ENCODE peak calls at places on chromosomes 7 and 10, in seven cellular contexts. One of them, this sample, is unnamed.

GRCh38 chr7:45421096-45421495 is 153.1 kb upstream of the ADCY1 start:
- DNase-seq in HEK293T: no peak
- DNase-seq in lower leg skin: no peak
- DNase-seq in T follicular helper cell: no peak
- DNase-seq in choroid plexus epithelial cell: peak; percentile 22
- DNase-seq in stimulated activated CD4-positive, alpha-beta T cell treated with anti-CD3 and anti-CD28 coated beads, Interleukin-1b, Interleukin-23, amount 100 ng/mL, for 1 hour: no peak
- DNase-seq in SHP77 treated with DMSO at 0.1 percent for 48 hours: no peak
- DNase-seq in this sample: no peak

GRCh38 chr7:51046103-51046466 is 263.4 kb upstream of the GRB10 start:
- DNase-seq in HEK293T: no peak
- DNase-seq in lower leg skin: no peak
- DNase-seq in T follicular helper cell: no peak
- DNase-seq in choroid plexus epithelial cell: no peak
- DNase-seq in stimulated activated CD4-positive, alpha-beta T cell treated with anti-CD3 and anti-CD28 coated beads, Interleukin-1b, Interleukin-23, amount 100 ng/mL, for 1 hour: no peak
- DNase-seq in SHP77 treated with DMSO at 0.1 percent for 48 hours: no peak
- DNase-seq in this sample: no peak

GRCh38 chr7:128832880-128833147 is 2.6 kb downstream of the FLNC start:
- DNase-seq in HEK293T: no peak
- DNase-seq in lower leg skin: no peak
- DNase-seq in T follicular helper cell: no peak
- DNase-seq in choroid plexus epithelial cell: no peak
- DNase-seq in stimulated activated CD4-positive, alpha-beta T cell treated with anti-CD3 and anti-CD28 coated beads, Interleukin-1b, Interleukin-23, amount 100 ng/mL, for 1 hour: no peak
- DNase-seq in SHP77 treated with DMSO at 0.1 percent for 48 hours: no peak
- DNase-seq in this sample: no peak

GRCh38 chr10:63866075-63866746 is 345.0 kb downstream of the REEP3 start:
- DNase-seq in HEK293T: peak; percentile 82
- DNase-seq in lower leg skin: peak; percentile 23
- DNase-seq in T follicular helper cell: peak; percentile 3
- DNase-seq in choroid plexus epithelial cell: peak; percentile 74
- DNase-seq in stimulated activated CD4-positive, alpha-beta T cell treated with anti-CD3 and anti-CD28 coated beads, Interleukin-1b, Interleukin-23, amount 100 ng/mL, for 1 hour: peak; percentile 16
- DNase-seq in SHP77 treated with DMSO at 0.1 percent for 48 hours: peak; percentile 32
- DNase-seq in this sample: peak; percentile 71

GRCh38 chr7:105691029-105691691 is 109.9 kb upstream of the EFCAB10 start:
- DNase-seq in HEK293T: no peak
- DNase-seq in lower leg skin: no peak
- DNase-seq in T follicular helper cell: peak; percentile 25
- DNase-seq in choroid plexus epithelial cell: peak; percentile 58
- DNase-seq in stimulated activated CD4-positive, alpha-beta T cell treated with anti-CD3 and anti-CD28 coated beads, Interleukin-1b, Interleukin-23, amount 100 ng/mL, for 1 hour: no peak
- DNase-seq in SHP77 treated with DMSO at 0.1 percent for 48 hours: no peak
- DNase-seq in this sample: no peak

GRCh38 chr7:12136545-12136944 is 74.5 kb upstream of the TMEM106B start:
- DNase-seq in HEK293T: no peak
- DNase-seq in lower leg skin: no peak
- DNase-seq in T follicular helper cell: no peak
- DNase-seq in choroid plexus epithelial cell: no peak
- DNase-seq in stimulated activated CD4-positive, alpha-beta T cell treated with anti-CD3 and anti-CD28 coated beads, Interleukin-1b, Interleukin-23, amount 100 ng/mL, for 1 hour: no peak
- DNase-seq in SHP77 treated with DMSO at 0.1 percent for 48 hours: no peak
- DNase-seq in this sample: no peak

GRCh38 chr7:116173051-116174028 is 37.0 kb upstream of the TES start:
- DNase-seq in HEK293T: peak; percentile 38
- DNase-seq in lower leg skin: no peak
- DNase-seq in T follicular helper cell: no peak
- DNase-seq in choroid plexus epithelial cell: peak; percentile 83
- DNase-seq in stimulated activated CD4-positive, alpha-beta T cell treated with anti-CD3 and anti-CD28 coated beads, Interleukin-1b, Interleukin-23, amount 100 ng/mL, for 1 hour: no peak
- DNase-seq in SHP77 treated with DMSO at 0.1 percent for 48 hours: no peak
- DNase-seq in this sample: no peak

GRCh38 chr7:70042533-70042932 is 444.3 kb downstream of the AUTS2 start:
- DNase-seq in HEK293T: no peak
- DNase-seq in lower leg skin: no peak
- DNase-seq in T follicular helper cell: no peak
- DNase-seq in choroid plexus epithelial cell: peak; percentile 59
- DNase-seq in stimulated activated CD4-positive, alpha-beta T cell treated with anti-CD3 and anti-CD28 coated beads, Interleukin-1b, Interleukin-23, amount 100 ng/mL, for 1 hour: no peak
- DNase-seq in SHP77 treated with DMSO at 0.1 percent for 48 hours: no peak
- DNase-seq in this sample: no peak

GRCh38 chr7:1505731-1506550 is 1.8 kb upstream of the INTS1 start:
- DNase-seq in HEK293T: no peak
- DNase-seq in lower leg skin: no peak
- DNase-seq in T follicular helper cell: no peak
- DNase-seq in choroid plexus epithelial cell: no peak
- DNase-seq in stimulated activated CD4-positive, alpha-beta T cell treated with anti-CD3 and anti-CD28 coated beads, Interleukin-1b, Interleukin-23, amount 100 ng/mL, for 1 hour: no peak
- DNase-seq in SHP77 treated with DMSO at 0.1 percent for 48 hours: peak; percentile 74
- DNase-seq in this sample: peak; percentile 37

GRCh38 chr7:94649313-94649924 is 6.5 kb downstream of the SGCE start:
- DNase-seq in HEK293T: no peak
- DNase-seq in lower leg skin: no peak
- DNase-seq in T follicular helper cell: no peak
- DNase-seq in choroid plexus epithelial cell: peak; percentile 36
- DNase-seq in stimulated activated CD4-positive, alpha-beta T cell treated with anti-CD3 and anti-CD28 coated beads, Interleukin-1b, Interleukin-23, amount 100 ng/mL, for 1 hour: no peak
- DNase-seq in SHP77 treated with DMSO at 0.1 percent for 48 hours: no peak
- DNase-seq in this sample: no peak

GRCh38 chr10:118504044-118504944 is 91.2 kb downstream of the PRLHR start:
- DNase-seq in HEK293T: peak; percentile 19
- DNase-seq in lower leg skin: peak; percentile 50
- DNase-seq in T follicular helper cell: no peak
- DNase-seq in choroid plexus epithelial cell: peak; percentile 36
- DNase-seq in stimulated activated CD4-positive, alpha-beta T cell treated with anti-CD3 and anti-CD28 coated beads, Interleukin-1b, Interleukin-23, amount 100 ng/mL, for 1 hour: no peak
- DNase-seq in SHP77 treated with DMSO at 0.1 percent for 48 hours: no peak
- DNase-seq in this sample: no peak

GRCh38 chr7:81284576-81284975 is 365.7 kb upstream of the SEMA3C start:
- DNase-seq in HEK293T: no peak
- DNase-seq in lower leg skin: no peak
- DNase-seq in T follicular helper cell: no peak
- DNase-seq in choroid plexus epithelial cell: peak; percentile 82
- DNase-seq in stimulated activated CD4-positive, alpha-beta T cell treated with anti-CD3 and anti-CD28 coated beads, Interleukin-1b, Interleukin-23, amount 100 ng/mL, for 1 hour: no peak
- DNase-seq in SHP77 treated with DMSO at 0.1 percent for 48 hours: no peak
- DNase-seq in this sample: no peak

GRCh38 chr7:28155964-28156363 is 24.6 kb downstream of the JAZF1 start:
- DNase-seq in HEK293T: no peak
- DNase-seq in lower leg skin: peak; percentile 42
- DNase-seq in T follicular helper cell: no peak
- DNase-seq in choroid plexus epithelial cell: peak; percentile 79
- DNase-seq in stimulated activated CD4-positive, alpha-beta T cell treated with anti-CD3 and anti-CD28 coated beads, Interleukin-1b, Interleukin-23, amount 100 ng/mL, for 1 hour: no peak
- DNase-seq in SHP77 treated with DMSO at 0.1 percent for 48 hours: no peak
- DNase-seq in this sample: no peak

GRCh38 chr7:12131122-12131521 is 80.0 kb upstream of the TMEM106B start:
- DNase-seq in HEK293T: no peak
- DNase-seq in lower leg skin: no peak
- DNase-seq in T follicular helper cell: no peak
- DNase-seq in choroid plexus epithelial cell: no peak
- DNase-seq in stimulated activated CD4-positive, alpha-beta T cell treated with anti-CD3 and anti-CD28 coated beads, Interleukin-1b, Interleukin-23, amount 100 ng/mL, for 1 hour: no peak
- DNase-seq in SHP77 treated with DMSO at 0.1 percent for 48 hours: no peak
- DNase-seq in this sample: no peak

GRCh38 chr10:102279104-102279503 is 33.8 kb downstream of the GBF1 start:
- DNase-seq in HEK293T: no peak
- DNase-seq in lower leg skin: no peak
- DNase-seq in T follicular helper cell: no peak
- DNase-seq in choroid plexus epithelial cell: no peak
- DNase-seq in stimulated activated CD4-positive, alpha-beta T cell treated with anti-CD3 and anti-CD28 coated beads, Interleukin-1b, Interleukin-23, amount 100 ng/mL, for 1 hour: no peak
- DNase-seq in SHP77 treated with DMSO at 0.1 percent for 48 hours: no peak
- DNase-seq in this sample: no peak

GRCh38 chr10:93458821-93459257 is 23.3 kb downstream of the MYOF start:
- DNase-seq in HEK293T: no peak
- DNase-seq in lower leg skin: peak; percentile 88
- DNase-seq in T follicular helper cell: no peak
- DNase-seq in choroid plexus epithelial cell: peak; percentile 100
- DNase-seq in stimulated activated CD4-positive, alpha-beta T cell treated with anti-CD3 and anti-CD28 coated beads, Interleukin-1b, Interleukin-23, amount 100 ng/mL, for 1 hour: no peak
- DNase-seq in SHP77 treated with DMSO at 0.1 percent for 48 hours: no peak
- DNase-seq in this sample: no peak

GRCh38 chr7:43113622-43114450 is 1.4 kb downstream of the HECW1 start:
- DNase-seq in HEK293T: no peak
- DNase-seq in lower leg skin: no peak
- DNase-seq in T follicular helper cell: no peak
- DNase-seq in choroid plexus epithelial cell: no peak
- DNase-seq in stimulated activated CD4-positive, alpha-beta T cell treated with anti-CD3 and anti-CD28 coated beads, Interleukin-1b, Interleukin-23, amount 100 ng/mL, for 1 hour: no peak
- DNase-seq in SHP77 treated with DMSO at 0.1 percent for 48 hours: no peak
- DNase-seq in this sample: no peak

GRCh38 chr10:83994351-83994750 is 145.0 kb upstream of the GHITM start:
- DNase-seq in HEK293T: no peak
- DNase-seq in lower leg skin: no peak
- DNase-seq in T follicular helper cell: no peak
- DNase-seq in choroid plexus epithelial cell: no peak
- DNase-seq in stimulated activated CD4-positive, alpha-beta T cell treated with anti-CD3 and anti-CD28 coated beads, Interleukin-1b, Interleukin-23, amount 100 ng/mL, for 1 hour: no peak
- DNase-seq in SHP77 treated with DMSO at 0.1 percent for 48 hours: no peak
- DNase-seq in this sample: no peak

GRCh38 chr10:114753126-114753525 is 68.5 kb upstream of the FHIP2A start:
- DNase-seq in HEK293T: no peak
- DNase-seq in lower leg skin: no peak
- DNase-seq in T follicular helper cell: no peak
- DNase-seq in choroid plexus epithelial cell: no peak
- DNase-seq in stimulated activated CD4-positive, alpha-beta T cell treated with anti-CD3 and anti-CD28 coated beads, Interleukin-1b, Interleukin-23, amount 100 ng/mL, for 1 hour: no peak
- DNase-seq in SHP77 treated with DMSO at 0.1 percent for 48 hours: no peak
- DNase-seq in this sample: no peak

GRCh38 chr7:76133164-76133775 is 68.4 kb upstream of the SRRM3 start:
- DNase-seq in HEK293T: no peak
- DNase-seq in lower leg skin: no peak
- DNase-seq in T follicular helper cell: no peak
- DNase-seq in choroid plexus epithelial cell: no peak
- DNase-seq in stimulated activated CD4-positive, alpha-beta T cell treated with anti-CD3 and anti-CD28 coated beads, Interleukin-1b, Interleukin-23, amount 100 ng/mL, for 1 hour: no peak
- DNase-seq in SHP77 treated with DMSO at 0.1 percent for 48 hours: no peak
- DNase-seq in this sample: no peak

GRCh38 chr7:121755818-121756501 is 117.0 kb upstream of the PTPRZ1 start:
- DNase-seq in HEK293T: no peak
- DNase-seq in lower leg skin: no peak
- DNase-seq in T follicular helper cell: no peak
- DNase-seq in choroid plexus epithelial cell: no peak
- DNase-seq in stimulated activated CD4-positive, alpha-beta T cell treated with anti-CD3 and anti-CD28 coated beads, Interleukin-1b, Interleukin-23, amount 100 ng/mL, for 1 hour: no peak
- DNase-seq in SHP77 treated with DMSO at 0.1 percent for 48 hours: no peak
- DNase-seq in this sample: peak; percentile 29

GRCh38 chr7:74043523-74043951 is 15.6 kb downstream of the ELN start:
- DNase-seq in HEK293T: no peak
- DNase-seq in lower leg skin: no peak
- DNase-seq in T follicular helper cell: no peak
- DNase-seq in choroid plexus epithelial cell: peak; percentile 68
- DNase-seq in stimulated activated CD4-positive, alpha-beta T cell treated with anti-CD3 and anti-CD28 coated beads, Interleukin-1b, Interleukin-23, amount 100 ng/mL, for 1 hour: no peak
- DNase-seq in SHP77 treated with DMSO at 0.1 percent for 48 hours: no peak
- DNase-seq in this sample: no peak

GRCh38 chr10:33947563-33947962 is 613.1 kb upstream of the NRP1 start:
- DNase-seq in HEK293T: no peak
- DNase-seq in lower leg skin: no peak
- DNase-seq in T follicular helper cell: no peak
- DNase-seq in choroid plexus epithelial cell: no peak
- DNase-seq in stimulated activated CD4-positive, alpha-beta T cell treated with anti-CD3 and anti-CD28 coated beads, Interleukin-1b, Interleukin-23, amount 100 ng/mL, for 1 hour: no peak
- DNase-seq in SHP77 treated with DMSO at 0.1 percent for 48 hours: no peak
- DNase-seq in this sample: no peak

GRCh38 chr7:128137096-128137655 is 103.9 kb upstream of the LEP start:
- DNase-seq in HEK293T: no peak
- DNase-seq in lower leg skin: no peak
- DNase-seq in T follicular helper cell: no peak
- DNase-seq in choroid plexus epithelial cell: peak; percentile 39
- DNase-seq in stimulated activated CD4-positive, alpha-beta T cell treated with anti-CD3 and anti-CD28 coated beads, Interleukin-1b, Interleukin-23, amount 100 ng/mL, for 1 hour: no peak
- DNase-seq in SHP77 treated with DMSO at 0.1 percent for 48 hours: peak; percentile 19
- DNase-seq in this sample: no peak

GRCh38 chr10:95573953-95574604 is 12.9 kb upstream of the SORBS1 start:
- DNase-seq in HEK293T: no peak
- DNase-seq in lower leg skin: no peak
- DNase-seq in T follicular helper cell: no peak
- DNase-seq in choroid plexus epithelial cell: no peak
- DNase-seq in stimulated activated CD4-positive, alpha-beta T cell treated with anti-CD3 and anti-CD28 coated beads, Interleukin-1b, Interleukin-23, amount 100 ng/mL, for 1 hour: no peak
- DNase-seq in SHP77 treated with DMSO at 0.1 percent for 48 hours: no peak
- DNase-seq in this sample: no peak

GRCh38 chr7:20560325-20561180 is 54.9 kb upstream of the ABCB5 start:
- DNase-seq in HEK293T: no peak
- DNase-seq in lower leg skin: no peak
- DNase-seq in T follicular helper cell: no peak
- DNase-seq in choroid plexus epithelial cell: no peak
- DNase-seq in stimulated activated CD4-positive, alpha-beta T cell treated with anti-CD3 and anti-CD28 coated beads, Interleukin-1b, Interleukin-23, amount 100 ng/mL, for 1 hour: no peak
- DNase-seq in SHP77 treated with DMSO at 0.1 percent for 48 hours: peak; percentile 59
- DNase-seq in this sample: no peak

GRCh38 chr7:11533229-11533820 is 298.7 kb downstream of the THSD7A start:
- DNase-seq in HEK293T: no peak
- DNase-seq in lower leg skin: no peak
- DNase-seq in T follicular helper cell: no peak
- DNase-seq in choroid plexus epithelial cell: no peak
- DNase-seq in stimulated activated CD4-positive, alpha-beta T cell treated with anti-CD3 and anti-CD28 coated beads, Interleukin-1b, Interleukin-23, amount 100 ng/mL, for 1 hour: no peak
- DNase-seq in SHP77 treated with DMSO at 0.1 percent for 48 hours: peak; percentile 90
- DNase-seq in this sample: no peak

GRCh38 chr10:52319926-52320325 is 5.8 kb downstream of the DKK1 start:
- DNase-seq in HEK293T: no peak
- DNase-seq in lower leg skin: no peak
- DNase-seq in T follicular helper cell: no peak
- DNase-seq in choroid plexus epithelial cell: no peak
- DNase-seq in stimulated activated CD4-positive, alpha-beta T cell treated with anti-CD3 and anti-CD28 coated beads, Interleukin-1b, Interleukin-23, amount 100 ng/mL, for 1 hour: no peak
- DNase-seq in SHP77 treated with DMSO at 0.1 percent for 48 hours: no peak
- DNase-seq in this sample: no peak

GRCh38 chr10:21517134-21517982 is 8.1 kb downstream of the SKIDA1 start:
- DNase-seq in HEK293T: peak; percentile 63
- DNase-seq in lower leg skin: no peak
- DNase-seq in T follicular helper cell: no peak
- DNase-seq in choroid plexus epithelial cell: peak; percentile 65
- DNase-seq in stimulated activated CD4-positive, alpha-beta T cell treated with anti-CD3 and anti-CD28 coated beads, Interleukin-1b, Interleukin-23, amount 100 ng/mL, for 1 hour: no peak
- DNase-seq in SHP77 treated with DMSO at 0.1 percent for 48 hours: peak; percentile 39
- DNase-seq in this sample: no peak

GRCh38 chr7:106820321-106821217 is 44.5 kb upstream of the PIK3CG start:
- DNase-seq in HEK293T: no peak
- DNase-seq in lower leg skin: no peak
- DNase-seq in T follicular helper cell: no peak
- DNase-seq in choroid plexus epithelial cell: no peak
- DNase-seq in stimulated activated CD4-positive, alpha-beta T cell treated with anti-CD3 and anti-CD28 coated beads, Interleukin-1b, Interleukin-23, amount 100 ng/mL, for 1 hour: no peak
- DNase-seq in SHP77 treated with DMSO at 0.1 percent for 48 hours: no peak
- DNase-seq in this sample: no peak

GRCh38 chr10:25933653-25934608 is at the start of gene MYO3A:
- DNase-seq in HEK293T: peak; percentile 34
- DNase-seq in lower leg skin: no peak
- DNase-seq in T follicular helper cell: no peak
- DNase-seq in choroid plexus epithelial cell: no peak
- DNase-seq in stimulated activated CD4-positive, alpha-beta T cell treated with anti-CD3 and anti-CD28 coated beads, Interleukin-1b, Interleukin-23, amount 100 ng/mL, for 1 hour: no peak
- DNase-seq in SHP77 treated with DMSO at 0.1 percent for 48 hours: no peak
- DNase-seq in this sample: peak; percentile 34

GRCh38 chr10:28822719-28823464 is 145.6 kb downstream of the BAMBI start:
- DNase-seq in HEK293T: no peak
- DNase-seq in lower leg skin: no peak
- DNase-seq in T follicular helper cell: no peak
- DNase-seq in choroid plexus epithelial cell: no peak
- DNase-seq in stimulated activated CD4-positive, alpha-beta T cell treated with anti-CD3 and anti-CD28 coated beads, Interleukin-1b, Interleukin-23, amount 100 ng/mL, for 1 hour: no peak
- DNase-seq in SHP77 treated with DMSO at 0.1 percent for 48 hours: no peak
- DNase-seq in this sample: no peak

GRCh38 chr10:9305018-9305655 is 1250.6 kb downstream of the GATA3 start:
- DNase-seq in HEK293T: peak; percentile 11
- DNase-seq in lower leg skin: no peak
- DNase-seq in T follicular helper cell: no peak
- DNase-seq in choroid plexus epithelial cell: peak; percentile 51
- DNase-seq in stimulated activated CD4-positive, alpha-beta T cell treated with anti-CD3 and anti-CD28 coated beads, Interleukin-1b, Interleukin-23, amount 100 ng/mL, for 1 hour: no peak
- DNase-seq in SHP77 treated with DMSO at 0.1 percent for 48 hours: no peak
- DNase-seq in this sample: no peak

GRCh38 chr10:117830832-117831231 is 215.9 kb downstream of the RAB11FIP2 start:
- DNase-seq in HEK293T: no peak
- DNase-seq in lower leg skin: no peak
- DNase-seq in T follicular helper cell: no peak
- DNase-seq in choroid plexus epithelial cell: no peak
- DNase-seq in stimulated activated CD4-positive, alpha-beta T cell treated with anti-CD3 and anti-CD28 coated beads, Interleukin-1b, Interleukin-23, amount 100 ng/mL, for 1 hour: no peak
- DNase-seq in SHP77 treated with DMSO at 0.1 percent for 48 hours: no peak
- DNase-seq in this sample: peak; percentile 59

This sample was measured in WERI-Rb-1.